ENCODE peak calls at places on chromosomes 13 and 19, in four cellular contexts. One of them, this sample, is unnamed.
A peak's percentile ranks its signal among the peaks of the same experiment; 100 is the strongest.

GRCh38 chr13:108003626-108004025 is 211.7 kb downstream of the LIG4 start:
- DNase-seq in HepG2: no peak
- DNase-seq in K562: no peak
- DNase-seq in GM12878: no peak
- DNase-seq in this sample: no peak

GRCh38 chr13:22278336-22278929 is 607.6 kb downstream of the FGF9 start:
- DNase-seq in HepG2: peak; percentile 2
- DNase-seq in K562: no peak
- DNase-seq in GM12878: peak; percentile 43
- DNase-seq in this sample: no peak

GRCh38 chr13:102399791-102400618 is 1.8 kb downstream of the FGF14 start:
- DNase-seq in HepG2: no peak
- DNase-seq in K562: no peak
- DNase-seq in GM12878: no peak
- DNase-seq in this sample: peak; percentile 28

GRCh38 chr19:1231729-1232128 is 6.1 kb downstream of the CBARP start:
- DNase-seq in HepG2: no peak
- DNase-seq in K562: no peak
- DNase-seq in GM12878: no peak
- DNase-seq in this sample: no peak

GRCh38 chr19:409006-409514 is at the start of gene C2CD4C:
- DNase-seq in HepG2: no peak
- DNase-seq in K562: peak; percentile 78
- DNase-seq in GM12878: no peak
- DNase-seq in this sample: no peak

GRCh38 chr19:38263696-38264485 is 482 bp upstream of the SPINT2 start:
- DNase-seq in HepG2: peak; percentile 35
- DNase-seq in K562: peak; percentile 52
- DNase-seq in GM12878: no peak
- DNase-seq in this sample: peak; percentile 87

GRCh38 chr13:75404721-75405120 is 77.2 kb downstream of the TBC1D4 start:
- DNase-seq in HepG2: no peak
- DNase-seq in K562: no peak
- DNase-seq in GM12878: no peak
- DNase-seq in this sample: no peak

GRCh38 chr19:17358395-17358794 is 18.7 kb downstream of the PLVAP start:
- DNase-seq in HepG2: no peak
- DNase-seq in K562: no peak
- DNase-seq in GM12878: no peak
- DNase-seq in this sample: peak; percentile 50

GRCh38 chr19:17305211-17305516 is 508 bp upstream of the MRPL34 start:
- DNase-seq in HepG2: no peak
- DNase-seq in K562: no peak
- DNase-seq in GM12878: no peak
- DNase-seq in this sample: no peak

GRCh38 chr13:51363625-51364024 is 24.1 kb downstream of the SERPINE3 start:
- DNase-seq in HepG2: no peak
- DNase-seq in K562: no peak
- DNase-seq in GM12878: no peak
- DNase-seq in this sample: no peak

GRCh38 chr13:51360489-51360888 is 21.0 kb downstream of the SERPINE3 start:
- DNase-seq in HepG2: no peak
- DNase-seq in K562: no peak
- DNase-seq in GM12878: no peak
- DNase-seq in this sample: no peak

GRCh38 chr13:51361111-51361510 is 21.6 kb downstream of the SERPINE3 start:
- DNase-seq in HepG2: no peak
- DNase-seq in K562: no peak
- DNase-seq in GM12878: no peak
- DNase-seq in this sample: no peak

GRCh38 chr13:51359352-51359751 is 19.9 kb downstream of the SERPINE3 start:
- DNase-seq in HepG2: no peak
- DNase-seq in K562: no peak
- DNase-seq in GM12878: no peak
- DNase-seq in this sample: no peak

DNA sequence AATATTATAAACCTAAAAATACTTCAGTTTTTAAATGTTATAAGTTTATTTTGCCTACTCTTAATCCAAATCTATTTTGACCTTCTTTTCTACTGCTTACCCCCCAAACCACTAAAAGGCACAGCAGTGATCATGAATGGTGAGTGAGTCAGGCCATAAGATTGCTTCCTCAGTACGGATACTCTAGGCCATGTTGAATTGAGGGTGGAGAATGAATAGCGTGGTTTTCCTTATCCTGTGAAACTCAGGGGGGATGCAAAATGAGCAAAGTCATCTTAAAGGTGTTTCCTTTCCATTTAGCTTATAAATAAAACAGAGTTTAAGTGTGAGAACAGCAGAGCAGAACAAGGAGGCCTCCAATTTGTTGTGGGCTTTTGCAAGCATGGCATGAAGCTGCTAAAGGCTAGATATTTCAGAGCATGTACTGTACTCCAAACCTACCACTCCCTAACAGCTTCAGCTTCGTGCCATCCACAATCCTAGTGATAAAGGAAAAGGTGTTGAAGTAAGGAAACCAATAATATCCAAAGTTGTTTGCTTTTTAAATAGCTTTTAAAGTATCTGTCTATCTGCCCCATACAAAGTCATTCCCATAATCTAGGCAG is 25.0 kb downstream of the SERPINE3 start:
- DNase-seq in HepG2: no peak
- DNase-seq in K562: no peak
- DNase-seq in GM12878: no peak
- DNase-seq in this sample: no peak
- TF ChIP-seq CHD4 in HepG2: no peak
- TF ChIP-seq CHD4 in K562: no peak
- TF ChIP-seq CHD4 in GM12878: no peak
- TF ChIP-seq CHD4 in this sample: no peak

DNA sequence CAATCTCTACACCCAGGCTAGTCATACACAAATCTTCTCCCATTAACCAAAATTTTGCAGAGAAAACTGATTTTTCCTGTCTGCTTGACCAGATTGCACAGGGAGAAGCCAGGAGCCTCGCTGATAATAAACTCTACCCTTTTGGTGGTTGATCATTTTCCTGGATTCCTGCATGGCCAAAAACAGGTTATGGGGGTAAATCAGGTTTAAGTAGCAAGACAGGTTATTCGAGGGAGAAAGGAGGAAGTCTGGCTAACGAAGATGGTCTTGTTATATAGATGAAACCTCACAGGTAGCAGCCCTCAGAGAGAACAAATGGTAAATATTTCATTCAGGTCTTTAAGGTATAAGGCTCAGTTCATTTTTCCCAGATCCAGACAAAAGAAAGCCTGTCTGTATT is 16.0 kb upstream of the CEACAM6 start:
- DNase-seq in HepG2: no peak
- DNase-seq in K562: no peak
- DNase-seq in GM12878: no peak
- DNase-seq in this sample: no peak
- TF ChIP-seq CHD4 in HepG2: no peak
- TF ChIP-seq CHD4 in K562: no peak
- TF ChIP-seq CHD4 in GM12878: no peak
- TF ChIP-seq CHD4 in this sample: no peak

DNA sequence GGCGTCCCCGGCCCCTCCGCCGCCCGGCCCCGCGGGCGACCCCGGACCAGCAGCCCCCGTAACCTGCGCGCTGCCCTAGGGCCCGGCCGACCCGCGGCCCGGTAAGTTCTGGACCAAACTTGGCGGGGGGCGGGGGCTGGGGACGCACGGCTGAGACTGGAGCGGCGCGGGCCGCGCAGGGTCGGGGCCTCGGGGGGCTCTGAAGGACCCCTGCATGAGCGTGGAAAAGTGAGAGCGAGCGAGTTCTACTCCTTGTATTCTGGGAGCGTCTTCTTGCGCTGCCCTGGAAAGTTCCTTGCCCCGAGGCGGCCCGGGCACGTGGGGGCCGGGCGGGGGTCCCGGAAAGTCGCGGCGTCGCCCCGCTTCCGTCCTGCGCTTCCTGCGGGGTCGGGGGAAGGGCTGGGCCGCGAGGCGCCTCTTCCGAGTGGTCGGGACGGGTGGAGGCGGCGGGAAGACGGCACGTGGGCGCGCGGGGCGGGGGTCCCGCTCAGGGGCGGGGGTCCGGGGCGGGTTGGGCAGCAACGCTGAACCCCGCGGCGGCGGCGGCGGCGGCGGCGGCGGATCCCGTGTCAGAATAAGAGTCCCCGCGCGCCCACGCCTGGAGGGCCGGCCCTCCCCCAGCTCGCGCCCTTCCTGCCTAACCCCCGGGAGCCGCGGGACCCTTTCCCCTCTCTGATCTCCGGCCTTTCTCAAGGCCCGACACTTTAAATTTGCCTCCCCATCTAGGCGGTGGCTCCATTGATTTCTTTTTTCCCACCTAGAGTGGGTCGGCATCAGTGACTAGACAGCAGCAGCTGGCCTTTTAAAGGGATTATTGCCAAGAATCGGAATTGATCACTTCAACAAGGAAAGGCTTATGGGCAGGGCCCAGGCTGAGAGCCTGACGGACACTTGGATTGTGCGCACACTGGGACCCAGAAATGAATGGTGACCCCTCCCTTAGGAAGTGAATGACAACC is 723 bp downstream of the GATAD2A start:
- DNase-seq in HepG2: no peak
- DNase-seq in K562: peak; percentile 67
- DNase-seq in GM12878: no peak
- DNase-seq in this sample: peak; percentile 30
- TF ChIP-seq CHD4 in HepG2: no peak
- TF ChIP-seq CHD4 in K562: no peak
- TF ChIP-seq CHD4 in GM12878: no peak
- TF ChIP-seq CHD4 in this sample: no peak

GRCh38 chr19:4986471-4986888 is 17.6 kb downstream of the KDM4B start:
- DNase-seq in HepG2: no peak
- DNase-seq in K562: no peak
- DNase-seq in GM12878: no peak
- DNase-seq in this sample: no peak

GRCh38 chr19:4988770-4989251 is 19.9 kb downstream of the KDM4B start:
- DNase-seq in HepG2: no peak
- DNase-seq in K562: no peak
- DNase-seq in GM12878: no peak
- DNase-seq in this sample: no peak

GRCh38 chr19:4987692-4988370 is 18.9 kb downstream of the KDM4B start:
- DNase-seq in HepG2: no peak
- DNase-seq in K562: no peak
- DNase-seq in GM12878: no peak
- DNase-seq in this sample: no peak

GRCh38 chr19:4986056-4986455 is 17.1 kb downstream of the KDM4B start:
- DNase-seq in HepG2: no peak
- DNase-seq in K562: no peak
- DNase-seq in GM12878: no peak
- DNase-seq in this sample: no peak

DNA sequence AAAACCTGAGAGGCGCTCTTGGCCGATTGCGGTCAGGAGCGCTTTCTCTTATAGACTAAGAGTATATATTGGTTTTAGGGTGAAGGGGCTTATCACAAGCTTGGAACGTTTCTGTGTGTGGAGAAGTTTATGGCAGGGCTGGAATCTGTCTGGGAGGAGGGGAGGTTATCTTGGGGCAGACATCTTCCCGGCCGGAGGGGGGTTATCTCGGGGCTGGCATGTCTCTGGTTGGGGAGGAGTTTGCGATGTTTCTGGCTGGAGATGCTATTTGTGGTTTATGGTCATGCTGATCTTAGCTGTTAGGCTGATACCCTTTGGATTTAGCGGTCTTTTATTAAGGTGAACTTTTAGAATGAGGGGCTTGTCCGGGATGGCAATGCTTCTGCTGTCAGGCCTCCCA is 18.4 kb downstream of the KDM4B start:
- DNase-seq in HepG2: no peak
- DNase-seq in K562: no peak
- DNase-seq in GM12878: no peak
- DNase-seq in this sample: no peak
- TF ChIP-seq CHD4 in HepG2: no peak
- TF ChIP-seq CHD4 in K562: no peak
- TF ChIP-seq CHD4 in GM12878: no peak
- TF ChIP-seq CHD4 in this sample: no peak

DNA sequence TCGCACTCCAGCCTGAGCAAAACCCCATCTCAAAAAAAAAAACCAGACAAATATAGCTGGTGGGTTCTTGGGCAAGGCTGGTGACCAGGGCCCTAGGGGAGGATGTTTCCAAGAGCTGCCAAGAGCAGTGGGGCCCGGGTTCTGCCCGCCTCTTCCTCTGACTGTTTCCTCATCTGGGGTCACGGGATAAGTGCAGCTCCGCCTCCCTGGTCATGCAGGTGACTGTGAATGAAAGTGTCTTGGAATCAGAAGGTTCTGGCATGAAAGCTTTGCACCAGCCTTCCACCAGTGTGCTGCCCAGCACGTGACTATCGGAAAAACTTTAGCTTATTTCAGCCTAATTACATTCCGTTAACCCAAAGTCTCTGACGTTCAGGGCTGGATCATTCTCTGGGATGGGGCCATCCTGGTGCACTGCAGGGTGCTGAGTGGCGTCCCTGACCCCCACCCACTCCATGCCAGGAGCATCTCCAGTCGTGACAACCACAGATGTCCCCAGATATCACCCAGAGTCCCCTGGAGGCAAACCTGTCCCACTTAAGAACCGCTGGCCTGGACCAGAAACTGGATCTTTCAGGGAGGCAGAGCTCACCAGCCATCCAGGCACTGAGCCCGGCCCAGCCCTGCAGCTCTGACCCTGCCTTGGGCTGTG is 85.6 kb downstream of the GNG7 start:
- DNase-seq in HepG2: peak; percentile 35
- DNase-seq in K562: no peak
- DNase-seq in GM12878: no peak
- DNase-seq in this sample: no peak
- TF ChIP-seq CHD4 in HepG2: no peak
- TF ChIP-seq CHD4 in K562: no peak
- TF ChIP-seq CHD4 in GM12878: no peak
- TF ChIP-seq CHD4 in this sample: no peak

GRCh38 chr19:40253611-40254092 is 27.2 kb upstream of the CCNP start:
- DNase-seq in HepG2: peak; percentile 87
- DNase-seq in K562: no peak
- DNase-seq in GM12878: no peak
- DNase-seq in this sample: no peak

GRCh38 chr19:40251991-40252390 is 25.5 kb upstream of the CCNP start:
- DNase-seq in HepG2: no peak
- DNase-seq in K562: no peak
- DNase-seq in GM12878: no peak
- DNase-seq in this sample: no peak

GRCh38 chr19:40251244-40251643 is 24.8 kb upstream of the CCNP start:
- DNase-seq in HepG2: no peak
- DNase-seq in K562: no peak
- DNase-seq in GM12878: no peak
- DNase-seq in this sample: no peak

GRCh38 chr19:40254714-40255418 is 28.4 kb upstream of the CCNP start:
- DNase-seq in HepG2: no peak
- DNase-seq in K562: no peak
- DNase-seq in GM12878: no peak
- DNase-seq in this sample: no peak

DNA sequence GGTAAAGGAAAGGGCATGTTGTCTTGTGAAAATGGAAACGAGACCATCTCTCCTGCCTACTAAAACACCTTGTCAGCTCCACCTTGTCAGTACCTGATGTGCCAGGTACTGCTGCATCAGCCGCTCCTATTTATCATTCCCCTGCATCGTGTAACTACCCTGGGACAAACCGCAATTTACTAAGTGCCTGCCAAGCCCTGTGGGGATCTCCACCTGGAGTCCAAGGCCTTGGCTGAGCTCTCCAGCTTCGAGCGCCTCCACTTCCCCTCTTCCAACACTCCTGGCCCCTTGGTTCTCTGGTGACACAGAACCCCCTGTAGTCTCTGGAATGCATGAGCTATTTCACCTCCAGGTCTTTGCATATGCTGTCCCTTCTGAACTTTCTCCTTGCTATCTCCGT is 25.9 kb upstream of the CCNP start:
- DNase-seq in HepG2: no peak
- DNase-seq in K562: no peak
- DNase-seq in GM12878: no peak
- DNase-seq in this sample: no peak
- TF ChIP-seq CHD4 in HepG2: no peak
- TF ChIP-seq CHD4 in K562: no peak
- TF ChIP-seq CHD4 in GM12878: no peak
- TF ChIP-seq CHD4 in this sample: no peak